ENCODE peak calls at places on chromosomes 13 and 19, in nine cellular contexts. One of them, this sample, is unnamed.

GRCh38 chr19:29893606-29894284 is 48.3 kb upstream of the URI1 start:
- DNase-seq in ascending aorta: peak
- DNase-seq in omental fat pad: no peak
- DNase-seq in stimulated activated CD8-positive, alpha-beta memory T cell treated with anti-CD3 and anti-CD28 coated beads, Interleukin-2, amount 100 ng/mL, for 48 hours: no peak
- DNase-seq in stromal cell of bone marrow: no peak
- DNase-seq in C1 segment of cervical spinal cord: no peak
- DNase-seq in activated T-cell treated with anti-CD3 and anti-CD28 coated beads, Interleukin-2, amount 50 U/mL, for 72 hours: no peak
- DNase-seq in right cardiac atrium: no peak
- DNase-seq in NCI-H1048: no peak
- DNase-seq in this sample: no peak

GRCh38 chr19:14450168-14450874 is 17.2 kb downstream of the PKN1 start:
- DNase-seq in NCI-H1048: peak
- DNase-seq in right cardiac atrium: peak
- DNase-seq in stromal cell of bone marrow: no peak
- DNase-seq in stimulated activated CD8-positive, alpha-beta memory T cell treated with anti-CD3 and anti-CD28 coated beads, Interleukin-2, amount 100 ng/mL, for 48 hours: peak
- DNase-seq in activated T-cell treated with anti-CD3 and anti-CD28 coated beads, Interleukin-2, amount 50 U/mL, for 72 hours: peak
- DNase-seq in ascending aorta: no peak
- DNase-seq in omental fat pad: no peak
- DNase-seq in C1 segment of cervical spinal cord: no peak
- DNase-seq in this sample: peak

GRCh38 chr19:35908010-35908441 is at the start of gene TYROBP:
- DNase-seq in stromal cell of bone marrow: no peak
- DNase-seq in activated T-cell treated with anti-CD3 and anti-CD28 coated beads, Interleukin-2, amount 50 U/mL, for 72 hours: no peak
- DNase-seq in C1 segment of cervical spinal cord: peak
- DNase-seq in omental fat pad: no peak
- DNase-seq in right cardiac atrium: peak
- DNase-seq in ascending aorta: no peak
- DNase-seq in NCI-H1048: no peak
- DNase-seq in stimulated activated CD8-positive, alpha-beta memory T cell treated with anti-CD3 and anti-CD28 coated beads, Interleukin-2, amount 100 ng/mL, for 48 hours: no peak
- DNase-seq in this sample: peak

GRCh38 chr13:94481966-94482365 is 2.5 kb upstream of the DCT start:
- DNase-seq in activated T-cell treated with anti-CD3 and anti-CD28 coated beads, Interleukin-2, amount 50 U/mL, for 72 hours: no peak
- DNase-seq in omental fat pad: no peak
- DNase-seq in ascending aorta: no peak
- DNase-seq in stromal cell of bone marrow: peak
- DNase-seq in NCI-H1048: no peak
- DNase-seq in C1 segment of cervical spinal cord: no peak
- DNase-seq in right cardiac atrium: peak
- DNase-seq in stimulated activated CD8-positive, alpha-beta memory T cell treated with anti-CD3 and anti-CD28 coated beads, Interleukin-2, amount 100 ng/mL, for 48 hours: no peak
- DNase-seq in this sample: no peak

GRCh38 chr13:106145997-106146864 is 389.2 kb downstream of the EFNB2 start:
- DNase-seq in stromal cell of bone marrow: no peak
- DNase-seq in C1 segment of cervical spinal cord: no peak
- DNase-seq in NCI-H1048: no peak
- DNase-seq in omental fat pad: no peak
- DNase-seq in ascending aorta: no peak
- DNase-seq in right cardiac atrium: no peak
- DNase-seq in stimulated activated CD8-positive, alpha-beta memory T cell treated with anti-CD3 and anti-CD28 coated beads, Interleukin-2, amount 100 ng/mL, for 48 hours: no peak
- DNase-seq in activated T-cell treated with anti-CD3 and anti-CD28 coated beads, Interleukin-2, amount 50 U/mL, for 72 hours: no peak
- DNase-seq in this sample: no peak

GRCh38 chr19:14405758-14406644 is 13.1 kb downstream of the DDX39A start:
- DNase-seq in right cardiac atrium: peak
- DNase-seq in ascending aorta: peak
- DNase-seq in NCI-H1048: peak
- DNase-seq in stimulated activated CD8-positive, alpha-beta memory T cell treated with anti-CD3 and anti-CD28 coated beads, Interleukin-2, amount 100 ng/mL, for 48 hours: peak
- DNase-seq in stromal cell of bone marrow: peak
- DNase-seq in omental fat pad: peak
- DNase-seq in C1 segment of cervical spinal cord: peak
- DNase-seq in activated T-cell treated with anti-CD3 and anti-CD28 coated beads, Interleukin-2, amount 50 U/mL, for 72 hours: peak
- DNase-seq in this sample: peak

GRCh38 chr19:48539503-48540096 is 12.4 kb upstream of the SULT2B1 start:
- DNase-seq in stimulated activated CD8-positive, alpha-beta memory T cell treated with anti-CD3 and anti-CD28 coated beads, Interleukin-2, amount 100 ng/mL, for 48 hours: no peak
- DNase-seq in right cardiac atrium: no peak
- DNase-seq in stromal cell of bone marrow: peak
- DNase-seq in C1 segment of cervical spinal cord: no peak
- DNase-seq in omental fat pad: no peak
- DNase-seq in activated T-cell treated with anti-CD3 and anti-CD28 coated beads, Interleukin-2, amount 50 U/mL, for 72 hours: no peak
- DNase-seq in NCI-H1048: no peak
- DNase-seq in ascending aorta: no peak
- DNase-seq in this sample: no peak

GRCh38 chr19:1123885-1124677 is 20.3 kb downstream of the GPX4 start:
- DNase-seq in C1 segment of cervical spinal cord: no peak
- DNase-seq in right cardiac atrium: no peak
- DNase-seq in ascending aorta: no peak
- DNase-seq in stimulated activated CD8-positive, alpha-beta memory T cell treated with anti-CD3 and anti-CD28 coated beads, Interleukin-2, amount 100 ng/mL, for 48 hours: no peak
- DNase-seq in activated T-cell treated with anti-CD3 and anti-CD28 coated beads, Interleukin-2, amount 50 U/mL, for 72 hours: no peak
- DNase-seq in omental fat pad: no peak
- DNase-seq in NCI-H1048: no peak
- DNase-seq in stromal cell of bone marrow: no peak
- DNase-seq in this sample: no peak

GRCh38 chr13:41614671-41615519 is 157.5 kb downstream of the RGCC start:
- DNase-seq in right cardiac atrium: no peak
- DNase-seq in omental fat pad: no peak
- DNase-seq in C1 segment of cervical spinal cord: no peak
- DNase-seq in stimulated activated CD8-positive, alpha-beta memory T cell treated with anti-CD3 and anti-CD28 coated beads, Interleukin-2, amount 100 ng/mL, for 48 hours: no peak
- DNase-seq in NCI-H1048: no peak
- DNase-seq in activated T-cell treated with anti-CD3 and anti-CD28 coated beads, Interleukin-2, amount 50 U/mL, for 72 hours: no peak
- DNase-seq in stromal cell of bone marrow: no peak
- DNase-seq in ascending aorta: no peak
- DNase-seq in this sample: no peak

GRCh38 chr19:44875666-44876418 is 15.2 kb upstream of the TOMM40 start:
- DNase-seq in C1 segment of cervical spinal cord: no peak
- DNase-seq in omental fat pad: no peak
- DNase-seq in stromal cell of bone marrow: no peak
- DNase-seq in right cardiac atrium: peak
- DNase-seq in ascending aorta: no peak
- DNase-seq in stimulated activated CD8-positive, alpha-beta memory T cell treated with anti-CD3 and anti-CD28 coated beads, Interleukin-2, amount 100 ng/mL, for 48 hours: no peak
- DNase-seq in NCI-H1048: no peak
- DNase-seq in activated T-cell treated with anti-CD3 and anti-CD28 coated beads, Interleukin-2, amount 50 U/mL, for 72 hours: no peak
- DNase-seq in this sample: no peak

GRCh38 chr13:50196118-50196517 is 180.9 kb downstream of the KCNRG start:
- DNase-seq in activated T-cell treated with anti-CD3 and anti-CD28 coated beads, Interleukin-2, amount 50 U/mL, for 72 hours: no peak
- DNase-seq in stromal cell of bone marrow: no peak
- DNase-seq in right cardiac atrium: no peak
- DNase-seq in ascending aorta: no peak
- DNase-seq in omental fat pad: no peak
- DNase-seq in stimulated activated CD8-positive, alpha-beta memory T cell treated with anti-CD3 and anti-CD28 coated beads, Interleukin-2, amount 100 ng/mL, for 48 hours: no peak
- DNase-seq in NCI-H1048: no peak
- DNase-seq in C1 segment of cervical spinal cord: no peak
- DNase-seq in this sample: no peak

GRCh38 chr13:76808927-76809326 is 77.3 kb downstream of the KCTD12 start:
- DNase-seq in right cardiac atrium: no peak
- DNase-seq in NCI-H1048: no peak
- DNase-seq in stimulated activated CD8-positive, alpha-beta memory T cell treated with anti-CD3 and anti-CD28 coated beads, Interleukin-2, amount 100 ng/mL, for 48 hours: no peak
- DNase-seq in C1 segment of cervical spinal cord: no peak
- DNase-seq in ascending aorta: no peak
- DNase-seq in omental fat pad: no peak
- DNase-seq in stromal cell of bone marrow: no peak
- DNase-seq in activated T-cell treated with anti-CD3 and anti-CD28 coated beads, Interleukin-2, amount 50 U/mL, for 72 hours: no peak
- DNase-seq in this sample: no peak

GRCh38 chr19:6092329-6093286 is 17.7 kb downstream of the RFX2 start:
- DNase-seq in NCI-H1048: no peak
- DNase-seq in omental fat pad: no peak
- DNase-seq in stimulated activated CD8-positive, alpha-beta memory T cell treated with anti-CD3 and anti-CD28 coated beads, Interleukin-2, amount 100 ng/mL, for 48 hours: no peak
- DNase-seq in ascending aorta: peak
- DNase-seq in right cardiac atrium: peak
- DNase-seq in activated T-cell treated with anti-CD3 and anti-CD28 coated beads, Interleukin-2, amount 50 U/mL, for 72 hours: no peak
- DNase-seq in C1 segment of cervical spinal cord: peak
- DNase-seq in stromal cell of bone marrow: peak
- DNase-seq in this sample: no peak